ENCODE peak calls at places on chromosomes 2 and 18, in four cellular contexts. One of them, this sample, is unnamed.

GRCh38 chr2:134134313-134134706 is 119.6 kb upstream of the MGAT5 start:
- DNase-seq in tibial artery: no peak
- DNase-seq in SJSA1: no peak
- DNase-seq in cortex of kidney: no peak
- DNase-seq in this sample: no peak

GRCh38 chr18:5393779-5394178 is 98.3 kb upstream of the ZBTB14 start:
- DNase-seq in SJSA1: no peak
- DNase-seq in tibial artery: no peak
- DNase-seq in cortex of kidney: no peak
- DNase-seq in this sample: no peak

GRCh38 chr2:132804045-132804444 is 134.0 kb upstream of the LYPD1 start:
- DNase-seq in SJSA1: peak
- DNase-seq in tibial artery: no peak
- DNase-seq in cortex of kidney: no peak
- DNase-seq in this sample: no peak

GRCh38 chr2:29811378-29811777 is 110.0 kb downstream of the ALK start:
- DNase-seq in cortex of kidney: no peak
- DNase-seq in tibial artery: no peak
- DNase-seq in SJSA1: no peak
- DNase-seq in this sample: no peak

GRCh38 chr18:46718501-46719341 is 38.1 kb downstream of the ST8SIA5 start:
- DNase-seq in SJSA1: no peak
- DNase-seq in cortex of kidney: no peak
- DNase-seq in tibial artery: no peak
- DNase-seq in this sample: no peak

GRCh38 chr18:31100598-31101147 is 1.5 kb downstream of the DSC2 start:
- DNase-seq in SJSA1: no peak
- DNase-seq in cortex of kidney: no peak
- DNase-seq in tibial artery: no peak
- DNase-seq in this sample: no peak

GRCh38 chr2:111032721-111033532 is 87.8 kb upstream of the BCL2L11 start:
- DNase-seq in cortex of kidney: no peak
- DNase-seq in SJSA1: no peak
- DNase-seq in tibial artery: no peak
- DNase-seq in this sample: no peak

GRCh38 chr2:240351088-240351741 is 84.2 kb upstream of the GPC1 start:
- DNase-seq in SJSA1: no peak
- DNase-seq in cortex of kidney: no peak
- DNase-seq in tibial artery: no peak
- DNase-seq in this sample: no peak

GRCh38 chr2:7029291-7030059 is 112.3 kb downstream of the RNF144A start:
- DNase-seq in SJSA1: no peak
- DNase-seq in tibial artery: no peak
- DNase-seq in cortex of kidney: no peak
- DNase-seq in this sample: no peak

GRCh38 chr2:33208400-33208799 is 261.6 kb downstream of the LTBP1 start:
- DNase-seq in tibial artery: no peak
- DNase-seq in cortex of kidney: no peak
- DNase-seq in SJSA1: no peak
- DNase-seq in this sample: no peak

GRCh38 chr18:36756262-36756661 is 72.5 kb downstream of the TPGS2 start:
- DNase-seq in SJSA1: no peak
- DNase-seq in cortex of kidney: no peak
- DNase-seq in tibial artery: no peak
- DNase-seq in this sample: no peak

GRCh38 chr18:23196119-23197004 is 61.1 kb downstream of the CABLES1 start:
- DNase-seq in tibial artery: no peak
- DNase-seq in SJSA1: no peak
- DNase-seq in cortex of kidney: no peak
- DNase-seq in this sample: no peak

GRCh38 chr18:13256444-13257305 is 38.1 kb downstream of the LDLRAD4 start:
- DNase-seq in tibial artery: peak
- DNase-seq in cortex of kidney: no peak
- DNase-seq in SJSA1: peak
- DNase-seq in this sample: no peak

GRCh38 chr2:190718652-190719526 is 70.0 kb downstream of the NAB1 start:
- DNase-seq in tibial artery: no peak
- DNase-seq in cortex of kidney: no peak
- DNase-seq in SJSA1: peak
- DNase-seq in this sample: no peak

GRCh38 chr2:47070920-47071824 is 83.9 kb downstream of the STPG4 start:
- DNase-seq in cortex of kidney: no peak
- DNase-seq in tibial artery: peak
- DNase-seq in SJSA1: peak
- DNase-seq in this sample: no peak

GRCh38 chr2:11749646-11750349 is 3.4 kb downstream of the LPIN1 start:
- DNase-seq in cortex of kidney: no peak
- DNase-seq in SJSA1: no peak
- DNase-seq in tibial artery: no peak
- DNase-seq in this sample: no peak

GRCh38 chr2:203672856-203673255 is 33.6 kb upstream of the CD28 start:
- DNase-seq in SJSA1: no peak
- DNase-seq in tibial artery: no peak
- DNase-seq in cortex of kidney: no peak
- DNase-seq in this sample: no peak

GRCh38 chr18:63963610-63964256 is 6.1 kb upstream of the SERPINB8 start:
- DNase-seq in cortex of kidney: no peak
- DNase-seq in SJSA1: peak
- DNase-seq in tibial artery: peak
- DNase-seq in this sample: no peak

GRCh38 chr2:1511455-1511854 is 98.2 kb downstream of the TPO start:
- DNase-seq in SJSA1: no peak
- DNase-seq in tibial artery: no peak
- DNase-seq in cortex of kidney: no peak
- DNase-seq in this sample: no peak

GRCh38 chr18:7172611-7173010 is 55.0 kb upstream of the LAMA1 start:
- DNase-seq in cortex of kidney: no peak
- DNase-seq in SJSA1: no peak
- DNase-seq in tibial artery: no peak
- DNase-seq in this sample: no peak

GRCh38 chr2:10135296-10136089 is 13.0 kb downstream of the RRM2 start:
- DNase-seq in tibial artery: no peak
- DNase-seq in SJSA1: peak
- DNase-seq in cortex of kidney: no peak
- DNase-seq in this sample: no peak

GRCh38 chr2:201699384-201699783 is 940 bp upstream of the MPP4 start:
- DNase-seq in tibial artery: no peak
- DNase-seq in SJSA1: no peak
- DNase-seq in cortex of kidney: no peak
- DNase-seq in this sample: no peak

GRCh38 chr2:68765739-68766377 is 31.2 kb downstream of the ARHGAP25 start:
- DNase-seq in tibial artery: no peak
- DNase-seq in cortex of kidney: no peak
- DNase-seq in SJSA1: no peak
- DNase-seq in this sample: no peak

GRCh38 chr2:96920801-96921560 is 51.1 kb upstream of the SEMA4C start:
- DNase-seq in SJSA1: no peak
- DNase-seq in tibial artery: no peak
- DNase-seq in cortex of kidney: no peak
- DNase-seq in this sample: no peak

This sample was measured in GOT3.